ENCODE peak calls at places on chromosomes 6 and 20, in six cellular contexts. One of them, this sample, is unnamed.

GRCh38 chr20:35660122-35660937 is 4.4 kb downstream of the CPNE1 start:
- DNase-seq in tibial nerve: no peak
- DNase-seq in PC-9: no peak
- DNase-seq in aorta: no peak
- DNase-seq in NCI-H1092 treated with DMSO at 0.1 percent for 48 hours: no peak
- DNase-seq in dermis microvascular lymphatic vessel endothelial cell: no peak
- DNase-seq in this sample: no peak

GRCh38 chr20:62362991-62363919 is 3.9 kb downstream of the LAMA5 start:
- DNase-seq in NCI-H1092 treated with DMSO at 0.1 percent for 48 hours: no peak
- DNase-seq in PC-9: peak; percentile 62
- DNase-seq in dermis microvascular lymphatic vessel endothelial cell: no peak
- DNase-seq in tibial nerve: no peak
- DNase-seq in aorta: peak; percentile 44
- DNase-seq in this sample: no peak

GRCh38 chr20:17590245-17590644 is 20.4 kb downstream of the DSTN start:
- DNase-seq in aorta: no peak
- DNase-seq in tibial nerve: no peak
- DNase-seq in PC-9: no peak
- DNase-seq in dermis microvascular lymphatic vessel endothelial cell: no peak
- DNase-seq in NCI-H1092 treated with DMSO at 0.1 percent for 48 hours: no peak
- DNase-seq in this sample: no peak

GRCh38 chr6:42764883-42765653 is 16.8 kb upstream of the BICRAL start:
- DNase-seq in tibial nerve: no peak
- DNase-seq in NCI-H1092 treated with DMSO at 0.1 percent for 48 hours: no peak
- DNase-seq in dermis microvascular lymphatic vessel endothelial cell: no peak
- DNase-seq in PC-9: no peak
- DNase-seq in aorta: no peak
- DNase-seq in this sample: no peak

GRCh38 chr6:149264629-149265028 is 52.9 kb upstream of the TAB2 start:
- DNase-seq in aorta: no peak
- DNase-seq in NCI-H1092 treated with DMSO at 0.1 percent for 48 hours: no peak
- DNase-seq in dermis microvascular lymphatic vessel endothelial cell: no peak
- DNase-seq in tibial nerve: no peak
- DNase-seq in PC-9: no peak
- DNase-seq in this sample: no peak

GRCh38 chr6:39843305-39844020 is 51.3 kb downstream of the DAAM2 start:
- DNase-seq in dermis microvascular lymphatic vessel endothelial cell: no peak
- DNase-seq in aorta: no peak
- DNase-seq in NCI-H1092 treated with DMSO at 0.1 percent for 48 hours: no peak
- DNase-seq in PC-9: no peak
- DNase-seq in tibial nerve: no peak
- DNase-seq in this sample: no peak

GRCh38 chr6:163254341-163254835 is 160.1 kb upstream of the QKI start:
- DNase-seq in dermis microvascular lymphatic vessel endothelial cell: no peak
- DNase-seq in tibial nerve: no peak
- DNase-seq in PC-9: no peak
- DNase-seq in NCI-H1092 treated with DMSO at 0.1 percent for 48 hours: no peak
- DNase-seq in aorta: no peak
- DNase-seq in this sample: no peak

GRCh38 chr6:8215631-8216030 is 113.3 kb upstream of the EEF1E1 start:
- DNase-seq in dermis microvascular lymphatic vessel endothelial cell: no peak
- DNase-seq in aorta: no peak
- DNase-seq in NCI-H1092 treated with DMSO at 0.1 percent for 48 hours: no peak
- DNase-seq in PC-9: no peak
- DNase-seq in tibial nerve: no peak
- DNase-seq in this sample: peak; percentile 19

GRCh38 chr6:159099311-159099710 is 54.5 kb upstream of the TAGAP start:
- DNase-seq in aorta: no peak
- DNase-seq in NCI-H1092 treated with DMSO at 0.1 percent for 48 hours: no peak
- DNase-seq in PC-9: no peak
- DNase-seq in dermis microvascular lymphatic vessel endothelial cell: no peak
- DNase-seq in tibial nerve: no peak
- DNase-seq in this sample: no peak

GRCh38 chr20:35172434-35172806 is 548 bp downstream of the PROCR start:
- DNase-seq in aorta: no peak
- DNase-seq in tibial nerve: no peak
- DNase-seq in dermis microvascular lymphatic vessel endothelial cell: no peak
- DNase-seq in PC-9: no peak
- DNase-seq in NCI-H1092 treated with DMSO at 0.1 percent for 48 hours: no peak
- DNase-seq in this sample: no peak

GRCh38 chr20:58634818-58635665 is 16.0 kb upstream of the STX16 start:
- DNase-seq in dermis microvascular lymphatic vessel endothelial cell: no peak
- DNase-seq in PC-9: no peak
- DNase-seq in aorta: no peak
- DNase-seq in NCI-H1092 treated with DMSO at 0.1 percent for 48 hours: no peak
- DNase-seq in tibial nerve: no peak
- DNase-seq in this sample: no peak

GRCh38 chr6:130020106-130020851 is 1.9 kb downstream of the L3MBTL3 start:
- DNase-seq in dermis microvascular lymphatic vessel endothelial cell: no peak
- DNase-seq in PC-9: peak; percentile 7
- DNase-seq in aorta: peak; percentile 58
- DNase-seq in NCI-H1092 treated with DMSO at 0.1 percent for 48 hours: no peak
- DNase-seq in tibial nerve: peak; percentile 27
- DNase-seq in this sample: peak; percentile 6

GRCh38 chr6:53986165-53986720 is 125.0 kb upstream of the MLIP start:
- DNase-seq in NCI-H1092 treated with DMSO at 0.1 percent for 48 hours: no peak
- DNase-seq in PC-9: peak; percentile 43
- DNase-seq in tibial nerve: no peak
- DNase-seq in dermis microvascular lymphatic vessel endothelial cell: peak; percentile 49
- DNase-seq in aorta: no peak
- DNase-seq in this sample: peak; percentile 39

GRCh38 chr6:111642463-111643158 is 36.9 kb upstream of the TRAF3IP2 start:
- DNase-seq in PC-9: peak; percentile 46
- DNase-seq in aorta: peak; percentile 73
- DNase-seq in NCI-H1092 treated with DMSO at 0.1 percent for 48 hours: peak; percentile 45
- DNase-seq in dermis microvascular lymphatic vessel endothelial cell: no peak
- DNase-seq in tibial nerve: no peak
- DNase-seq in this sample: peak; percentile 65